ENCODE peak calls at places on chromosomes 3 and 15, in eight cellular contexts. D is psoas muscle, P is epithelial cell of esophagus, Q is PC-3, B is endothelial cell, S is GM12865, R is tibial nerve, Z is astrocyte of the spinal cord. G is an unnamed sample.

GRCh38 chr15:84633311-84634227 is 20.5 kb downstream of the WDR73 start:
- DNase-seq in S (peak), Q (peak), R (peak), B (peak), D (peak), P (peak), Z (peak), G (no peak)

GRCh38 chr15:93088200-93088980 is 621 bp downstream of the RGMA start:
- DNase-seq in P (peak), D (peak), S (no peak), B (peak), Q (no peak), R (no peak), Z (no peak), G (no peak)

GRCh38 chr3:4979401-4980228 is at the start of gene BHLHE40:
- DNase-seq in B (peak), S (peak), Z (no peak), P (no peak), D (no peak), Q (no peak), R (peak), G (no peak)

GRCh38 chr3:46465196-46465520 is 453 bp upstream of the LTF start:
- DNase-seq in S (no peak), B (no peak), Q (no peak), P (no peak), D (no peak), R (no peak), Z (no peak), G (no peak)

GRCh38 chr3:156368189-156368588 is 186.7 kb downstream of the SSR3 start:
- DNase-seq in S (peak), P (no peak), Q (no peak), Z (no peak), R (no peak), D (no peak), B (no peak), G (no peak)

GRCh38 chr3:152346058-152346457 is 77.3 kb downstream of the MBNL1 start:
- DNase-seq in P (no peak), Q (no peak), S (no peak), R (no peak), Z (no peak), B (no peak), D (no peak), G (no peak)

GRCh38 chr3:19946291-19946831 is 536 bp upstream of the RAB5A start:
- DNase-seq in B (no peak), D (no peak), Q (no peak), R (no peak), S (no peak), P (no peak), Z (no peak), G (no peak)

GRCh38 chr3:187740446-187741399 is 4.5 kb downstream of the BCL6 start:
- DNase-seq in D (peak), P (peak), S (peak), Q (peak), R (peak), Z (peak), B (peak), G (no peak)

GRCh38 chr3:177551431-177551836 is 354.2 kb upstream of the TBL1XR1 start:
- DNase-seq in R (no peak), Z (no peak), B (no peak), Q (no peak), D (no peak), S (no peak), P (no peak), G (no peak)

GRCh38 chr3:85821130-85821756 is 862.5 kb downstream of the CADM2 start:
- DNase-seq in B (peak), Q (peak), D (no peak), Z (peak), P (peak), S (peak), R (no peak), G (no peak)

GRCh38 chr3:141280086-141280485 is 48.5 kb downstream of the PXYLP1 start:
- DNase-seq in B (no peak), P (no peak), R (no peak), S (no peak), D (no peak), Z (peak), Q (no peak), G (peak)

GRCh38 chr3:55060921-55061555 is 133.2 kb upstream of the LRTM1 start:
- DNase-seq in R (no peak), Q (no peak), Z (no peak), S (no peak), D (no peak), P (no peak), B (no peak), G (no peak)

GRCh38 chr3:67653425-67654098 is 850 bp downstream of the SUCLG2 start:
- DNase-seq in P (no peak), S (peak), Z (no peak), D (no peak), Q (peak), R (peak), B (no peak), G (no peak)

GRCh38 chr15:74157868-74158827 is 15.4 kb upstream of the ISLR start:
- DNase-seq in B (no peak), Z (no peak), D (no peak), Q (no peak), P (no peak), R (no peak), S (peak), G (no peak)

GRCh38 chr3:158983480-158983879 is 181.6 kb downstream of the MFSD1 start:
- DNase-seq in P (no peak), Z (no peak), B (no peak), D (no peak), Q (no peak), S (no peak), R (no peak), G (no peak)

GRCh38 chr3:133540896-133541674 is 32.4 kb upstream of the CDV3 start:
- DNase-seq in S (peak), B (no peak), P (peak), Q (peak), R (no peak), Z (peak), D (no peak), G (no peak)

GRCh38 chr3:124658270-124658669 is 72.0 kb upstream of the UMPS start:
- DNase-seq in P (no peak), Z (no peak), S (no peak), Q (no peak), R (no peak), B (no peak), D (no peak), G (no peak)

GRCh38 chr15:65082303-65082958 is 5.9 kb downstream of the KBTBD13 start:
- DNase-seq in S (no peak), D (no peak), Z (no peak), B (no peak), Q (peak), R (no peak), P (peak), G (no peak)

GRCh38 chr3:148309390-148310035 is 388.2 kb upstream of the AGTR1 start:
- DNase-seq in B (peak), D (no peak), P (peak), Q (peak), S (peak), Z (peak), R (peak), G (no peak)

GRCh38 chr15:100650685-100651084 is 48.3 kb downstream of the ASB7 start:
- DNase-seq in R (no peak), S (no peak), Z (no peak), D (no peak), P (peak), Q (peak), B (no peak), G (no peak)
- TF ChIP-seq CTCF in R (no peak), S (no peak), Z (peak), D (no peak), P (peak), Q (peak), B (no peak), G (no peak)

GRCh38 chr15:59616390-59616789 is 4.8 kb downstream of the GCNT3 start:
- DNase-seq in D (no peak), B (no peak), P (peak), R (no peak), Z (no peak), Q (peak), S (no peak), G (no peak)
- TF ChIP-seq CTCF in D (no peak), B (no peak), P (peak), R (no peak), Z (no peak), Q (peak), S (no peak), G (no peak)

GRCh38 chr3:180854887-180855286 is 57.6 kb upstream of the FXR1 start:
- DNase-seq in Z (no peak), B (no peak), R (no peak), P (no peak), Q (no peak), D (no peak), S (no peak), G (no peak)

GRCh38 chr3:180855956-180856355 is 56.5 kb upstream of the FXR1 start:
- DNase-seq in S (no peak), P (no peak), D (no peak), Z (no peak), Q (no peak), R (no peak), B (no peak), G (no peak)

GRCh38 chr3:180860180-180860858 is 52.2 kb upstream of the FXR1 start:
- DNase-seq in Q (no peak), P (no peak), S (no peak), R (no peak), B (no peak), D (no peak), Z (no peak), G (no peak)

GRCh38 chr3:180855364-180855763 is 57.1 kb upstream of the FXR1 start:
- DNase-seq in B (no peak), Q (peak), S (peak), D (no peak), P (peak), Z (no peak), R (no peak), G (no peak)
- TF ChIP-seq CTCF in B (peak), Q (peak), S (peak), D (peak), P (peak), Z (no peak), R (no peak), G (no peak)

GRCh38 chr3:79314962-79315361 is 452.8 kb downstream of the ROBO1 start:
- DNase-seq in D (no peak), B (no peak), Q (no peak), P (peak), Z (peak), S (no peak), R (no peak), G (no peak)

GRCh38 chr3:79314547-79314946 is 453.3 kb downstream of the ROBO1 start:
- DNase-seq in Z (no peak), P (peak), Q (peak), D (no peak), B (no peak), S (no peak), R (no peak), G (no peak)

DNA sequence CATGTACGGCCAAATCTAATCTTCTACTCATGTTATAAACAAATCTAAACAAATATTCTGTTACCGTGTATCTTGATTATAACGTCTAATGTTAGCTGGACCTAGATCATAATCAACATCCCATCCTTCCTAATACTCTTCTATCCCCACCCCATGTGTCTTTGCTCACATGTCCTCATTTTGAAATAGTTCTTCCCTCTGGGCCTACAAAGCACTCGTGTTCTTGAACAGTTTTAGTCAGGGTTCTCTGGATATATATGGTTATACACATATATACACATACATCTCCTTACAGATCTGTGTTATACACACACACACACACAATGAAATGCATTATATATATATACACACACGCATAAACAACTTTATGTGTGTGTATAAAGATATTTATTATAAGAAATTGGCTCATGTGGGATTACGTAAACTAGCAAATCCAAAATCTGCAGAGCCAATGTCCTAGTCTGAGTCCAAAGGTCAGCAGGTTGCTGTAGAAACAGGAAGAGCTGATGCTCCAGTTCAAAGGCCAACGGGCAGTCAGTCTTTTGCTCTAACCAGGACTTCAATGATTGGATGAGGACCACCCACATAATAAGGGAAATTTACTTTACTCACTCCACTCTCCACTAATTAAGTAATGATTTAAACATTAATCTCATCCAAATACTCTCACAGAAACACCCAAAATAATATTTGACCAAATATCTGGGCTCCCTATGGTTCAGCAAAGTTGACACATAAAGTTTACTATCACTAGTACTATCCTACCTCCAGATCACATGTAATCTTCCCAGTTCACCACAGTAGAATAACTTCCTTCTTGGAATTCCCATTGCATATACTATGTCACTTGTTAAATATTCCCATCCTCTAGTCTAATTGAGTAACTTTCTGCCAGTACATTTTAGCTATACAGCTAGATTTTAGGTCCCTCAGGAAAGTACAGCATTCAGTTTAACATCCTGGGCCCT is 450.0 kb downstream of the ROBO1 start:
- DNase-seq in R (no peak), B (no peak), P (no peak), D (no peak), S (no peak), Z (no peak), Q (no peak), G (no peak)
- TF ChIP-seq CTCF in R (no peak), B (no peak), P (no peak), D (no peak), S (no peak), Z (no peak), Q (no peak), G (no peak)

GRCh38 chr3:49006591-49007067 is 562 bp upstream of the WDR6 start:
- DNase-seq in R (no peak), Z (peak), Q (no peak), D (peak), P (no peak), S (no peak), B (no peak), G (no peak)

GRCh38 chr3:49007771-49008528 is 759 bp downstream of the WDR6 start:
- DNase-seq in Q (peak), Z (peak), D (peak), S (peak), B (peak), P (peak), R (peak), G (no peak)

GRCh38 chr3:49005998-49006397 is 1.2 kb upstream of the WDR6 start:
- DNase-seq in P (no peak), Z (no peak), D (no peak), S (no peak), Q (no peak), B (no peak), R (no peak), G (no peak)

GRCh38 chr3:49005298-49005680 is 1.9 kb upstream of the WDR6 start:
- DNase-seq in D (no peak), S (no peak), B (no peak), Z (no peak), P (no peak), R (no peak), Q (no peak), G (no peak)

DNA sequence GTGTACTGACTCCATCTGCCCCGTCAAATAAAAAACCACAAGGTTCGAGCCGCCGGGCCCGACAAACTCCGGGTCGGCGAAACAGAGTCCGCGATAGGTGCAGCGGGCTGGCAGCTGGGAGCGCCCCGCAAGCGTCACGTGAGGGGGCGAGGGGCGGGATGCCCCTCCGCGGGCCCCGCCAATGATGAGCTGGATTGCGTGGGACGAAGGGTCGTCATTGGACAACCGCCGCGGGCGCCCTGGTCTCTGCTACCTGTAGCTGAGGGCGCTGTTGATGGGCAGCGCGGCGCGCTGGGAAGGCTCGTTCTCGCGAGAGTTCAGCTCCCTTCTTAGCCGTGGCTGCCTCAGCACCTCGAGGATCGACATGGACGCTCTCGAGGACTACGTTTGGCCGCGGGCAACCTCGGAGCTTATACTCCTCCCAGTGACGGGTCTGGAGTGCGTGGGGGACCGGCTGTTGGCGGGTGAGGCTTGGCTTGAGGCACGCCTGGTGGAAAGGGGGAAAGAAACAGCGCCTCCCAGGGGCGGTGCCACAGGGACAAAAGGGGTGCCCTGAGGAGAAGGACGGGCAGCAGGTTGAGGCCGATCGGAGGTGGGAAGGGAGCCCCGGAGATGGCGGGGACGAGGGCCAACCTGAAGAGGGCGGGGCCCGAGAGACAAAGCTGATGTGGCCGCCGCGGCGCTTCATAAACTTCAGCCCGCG is at the start of gene WDR6:
- DNase-seq in D (peak), Q (peak), P (peak), S (peak), B (peak), R (peak), Z (peak), G (peak)
- TF ChIP-seq CTCF in D (peak), Q (peak), P (peak), S (peak), B (peak), R (peak), Z (peak), G (peak)

GRCh38 chr15:24039683-24040082 is 352.6 kb upstream of the NDN start:
- DNase-seq in Q (no peak), D (no peak), S (no peak), B (no peak), P (peak), R (no peak), Z (no peak), G (no peak)
- TF ChIP-seq CTCF in Q (no peak), D (no peak), S (no peak), B (no peak), P (no peak), R (no peak), Z (no peak), G (no peak)

GRCh38 chr3:31531465-31531991 is 1.2 kb upstream of the STT3B start:
- DNase-seq in R (no peak), Z (no peak), B (no peak), Q (peak), P (peak), S (peak), D (no peak), G (no peak)

GRCh38 chr3:31534036-31534435 is 1.3 kb downstream of the STT3B start:
- DNase-seq in S (peak), B (no peak), P (peak), Q (peak), Z (no peak), D (no peak), R (no peak), G (no peak)

GRCh38 chr3:31531992-31532586 is 636 bp upstream of the STT3B start:
- DNase-seq in D (peak), P (peak), Z (peak), R (peak), Q (peak), S (peak), B (peak), G (peak)

GRCh38 chr3:31532587-31533168 is at the start of gene STT3B:
- DNase-seq in P (peak), R (peak), B (no peak), D (peak), Q (peak), Z (no peak), S (peak), G (peak)

GRCh38 chr3:31533169-31533870 is 595 bp downstream of the STT3B start:
- DNase-seq in D (peak), Q (peak), Z (peak), R (peak), B (peak), S (peak), P (peak), G (no peak)
- TF ChIP-seq CTCF in D (peak), Q (peak), Z (peak), R (no peak), B (no peak), S (peak), P (no peak), G (peak)

G was measured in AG04449.